ENCODE peak calls at places on chromosomes 3 and 15, in nine cellular contexts. T is PC-9, J is lower lobe of right lung, S is Peyer's patch, X is left lung, G is BE2C, N is HCT116, C is breast epithelium, L is OCI-LY7. K is an unnamed sample.

GRCh38 chr3:129502641-129503386 is 25.6 kb upstream of the RHO start:
- DNase-seq in T (no peak), J (no peak), S (no peak), X (peak), G (no peak), N (no peak), C (no peak), L (no peak), K (no peak)

GRCh38 chr3:10933958-10934481 is 58.5 kb upstream of the SLC6A1 start:
- DNase-seq in T (no peak), J (peak), S (no peak), X (no peak), G (no peak), N (no peak), C (no peak), L (no peak), K (no peak)

GRCh38 chr3:177190701-177191100 is 6.6 kb downstream of the TBL1XR1 start:
- DNase-seq in T (no peak), J (no peak), S (no peak), X (no peak), G (no peak), N (no peak), C (no peak), L (no peak), K (no peak)

GRCh38 chr3:188680189-188680588 is 491.6 kb upstream of the TPRG1 start:
- DNase-seq in T (no peak), J (no peak), S (no peak), X (no peak), G (no peak), N (no peak), C (no peak), L (no peak), K (no peak)

GRCh38 chr3:172127141-172127540 is 87.8 kb downstream of the FNDC3B start:
- DNase-seq in T (no peak), J (no peak), S (no peak), X (no peak), G (no peak), N (no peak), C (no peak), L (no peak), K (no peak)

GRCh38 chr3:140316895-140317400 is 360.9 kb upstream of the TRIM42 start:
- DNase-seq in T (no peak), J (no peak), S (no peak), X (no peak), G (no peak), N (no peak), C (no peak), L (no peak), K (no peak)

GRCh38 chr3:30124435-30125390 is 481.7 kb upstream of the TGFBR2 start:
- DNase-seq in T (peak), J (peak), S (no peak), X (no peak), G (peak), N (no peak), C (no peak), L (no peak), K (peak)

GRCh38 chr3:14857506-14857905 is 38.7 kb downstream of the FGD5 start:
- DNase-seq in T (no peak), J (no peak), S (no peak), X (no peak), G (no peak), N (no peak), C (no peak), L (no peak), K (no peak)

GRCh38 chr3:108312656-108313055 is 16.3 kb downstream of the HHLA2 start:
- DNase-seq in T (no peak), J (no peak), S (no peak), X (no peak), G (no peak), N (no peak), C (no peak), L (no peak), K (no peak)

GRCh38 chr3:38039101-38039898 is at the start of gene DLEC1:
- DNase-seq in T (peak), J (peak), S (peak), X (peak), G (peak), N (no peak), C (peak), L (peak), K (peak)

GRCh38 chr15:48905870-48906269 is 27.9 kb downstream of the EID1 start:
- DNase-seq in T (no peak), J (no peak), S (no peak), X (no peak), G (no peak), N (no peak), C (no peak), L (no peak), K (no peak)

GRCh38 chr15:27097506-27097905 is 126.5 kb downstream of the GABRG3 start:
- DNase-seq in T (no peak), J (no peak), S (no peak), X (no peak), G (no peak), N (no peak), C (no peak), L (no peak), K (no peak)

GRCh38 chr3:157447026-157447694 is 10.5 kb downstream of the PTX3 start:
- DNase-seq in T (no peak), J (no peak), S (no peak), X (no peak), G (no peak), N (peak), C (no peak), L (peak), K (no peak)

GRCh38 chr15:83999396-84000120 is 236.0 kb upstream of the GOLGA6L4 start:
- DNase-seq in T (no peak), J (no peak), S (no peak), X (no peak), G (no peak), N (no peak), C (no peak), L (no peak), K (no peak)

GRCh38 chr3:109071349-109072142 is 46.4 kb downstream of the MORC1 start:
- DNase-seq in T (no peak), J (no peak), S (no peak), X (no peak), G (no peak), N (peak), C (no peak), L (no peak), K (no peak)

GRCh38 chr3:29373016-29373690 is 92.3 kb downstream of the RBMS3 start:
- DNase-seq in T (no peak), J (no peak), S (no peak), X (no peak), G (no peak), N (no peak), C (no peak), L (no peak), K (no peak)

GRCh38 chr15:48355377-48355776 is 24.1 kb downstream of the DUT start:
- DNase-seq in T (no peak), J (no peak), S (no peak), X (no peak), G (no peak), N (no peak), C (no peak), L (no peak), K (no peak)

GRCh38 chr3:42247576-42248027 is 18.4 kb downstream of the CCK start:
- DNase-seq in T (peak), J (no peak), S (peak), X (no peak), G (peak), N (peak), C (no peak), L (peak), K (peak)

GRCh38 chr3:189941679-189942078 is 179.0 kb downstream of the P3H2 start:
- DNase-seq in T (no peak), J (no peak), S (no peak), X (no peak), G (no peak), N (no peak), C (no peak), L (no peak), K (no peak)

GRCh38 chr3:184177331-184177731 is 2.7 kb downstream of the AP2M1 start:
- DNase-seq in T (no peak), J (no peak), S (no peak), X (no peak), G (no peak), N (no peak), C (no peak), L (no peak), K (no peak)

GRCh38 chr15:70149667-70150404 is 52.1 kb upstream of the TLE3 start:
- DNase-seq in T (peak), J (no peak), S (no peak), X (no peak), G (no peak), N (no peak), C (no peak), L (peak), K (no peak)

GRCh38 chr3:52246728-52247454 is 1.3 kb downstream of the PPM1M start:
- DNase-seq in T (no peak), J (peak), S (no peak), X (peak), G (no peak), N (no peak), C (no peak), L (no peak), K (peak)

GRCh38 chr3:52244061-52244628 is 1.4 kb upstream of the PPM1M start:
- DNase-seq in T (peak), J (peak), S (peak), X (peak), G (peak), N (no peak), C (no peak), L (no peak), K (peak)

GRCh38 chr3:52247455-52248164 is 2.1 kb downstream of the PPM1M start:
- DNase-seq in T (no peak), J (no peak), S (no peak), X (no peak), G (no peak), N (no peak), C (no peak), L (no peak), K (no peak)

GRCh38 chr3:52246264-52246620 is 683 bp downstream of the PPM1M start:
- DNase-seq in T (no peak), J (no peak), S (no peak), X (no peak), G (no peak), N (no peak), C (no peak), L (no peak), K (no peak)

DNA sequence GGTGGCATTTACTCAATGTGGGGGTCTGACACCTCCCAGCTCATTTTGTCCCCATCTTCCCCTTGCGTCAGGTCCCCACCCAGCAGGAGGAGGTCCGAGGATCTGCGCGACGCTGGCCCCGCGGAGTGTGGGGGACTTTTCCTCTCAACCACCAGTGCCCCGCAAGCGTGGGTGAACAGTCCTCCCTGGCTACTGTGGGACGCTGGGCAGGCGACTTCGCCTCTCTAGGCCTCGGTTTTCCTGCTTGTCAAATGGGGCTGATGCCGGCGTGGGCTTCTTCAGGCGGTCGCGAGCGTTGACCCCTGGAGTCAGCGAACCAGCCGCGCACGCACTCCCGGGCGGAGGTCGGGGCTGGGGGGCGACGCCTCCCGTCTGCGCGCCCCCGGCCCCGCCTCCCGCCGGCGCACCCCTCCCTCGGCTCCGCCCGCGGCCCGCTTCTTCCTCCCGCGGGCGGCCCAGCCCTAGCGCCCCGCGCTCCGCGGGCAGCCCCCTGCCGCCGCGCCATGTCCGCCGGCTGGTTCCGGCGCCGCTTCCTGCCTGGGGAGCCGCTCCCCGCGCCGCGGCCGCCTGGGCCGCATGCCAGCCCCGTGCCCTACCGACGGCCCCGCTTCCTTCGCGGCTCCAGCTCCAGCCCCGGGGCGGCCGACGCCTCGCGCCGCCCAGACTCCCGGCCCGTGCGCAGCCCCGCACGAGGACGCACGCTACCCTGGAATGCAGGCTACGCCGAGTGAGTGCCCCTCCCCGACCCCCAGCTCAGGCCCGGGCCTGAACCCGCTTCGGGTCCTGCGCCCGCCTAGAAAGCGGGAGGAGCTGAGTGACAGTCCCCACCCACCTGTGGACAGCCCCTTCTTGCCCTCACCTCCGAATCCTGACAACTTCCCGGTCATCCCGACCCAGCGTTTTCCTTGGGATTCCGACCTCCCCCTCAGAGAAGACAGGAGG is at the start of gene PPM1M:
- DNase-seq in T (peak), J (peak), S (peak), X (peak), G (peak), N (no peak), C (no peak), L (no peak), K (no peak)
- H3K4me3 ChIP-seq in T (peak), J (peak), S (peak), X (peak), G (peak), N (peak), C (peak), L (no peak), K (no peak)

GRCh38 chr3:151318946-151319345 is 2.3 kb upstream of the GPR87 start:
- DNase-seq in T (no peak), J (no peak), S (no peak), X (no peak), G (no peak), N (no peak), C (no peak), L (no peak), K (no peak)
- H3K4me3 ChIP-seq in T (no peak), J (no peak), S (no peak), X (no peak), G (no peak), N (no peak), C (no peak), L (no peak), K (no peak)

GRCh38 chr3:116446037-116446436 is 750 bp upstream of the LSAMP start:
- DNase-seq in T (no peak), J (no peak), S (no peak), X (no peak), G (no peak), N (no peak), C (no peak), L (no peak), K (no peak)
- H3K4me3 ChIP-seq in T (no peak), J (no peak), S (no peak), X (no peak), G (no peak), N (no peak), C (no peak), L (no peak), K (no peak)

GRCh38 chr3:59264366-59264765 is 214.5 kb upstream of the CFAP20DC start:
- DNase-seq in T (no peak), J (no peak), S (no peak), X (no peak), G (no peak), N (no peak), C (no peak), L (no peak), K (no peak)

GRCh38 chr3:59265566-59265965 is 215.7 kb upstream of the CFAP20DC start:
- DNase-seq in T (no peak), J (no peak), S (no peak), X (no peak), G (peak), N (no peak), C (no peak), L (no peak), K (no peak)

GRCh38 chr3:59261009-59261408 is 211.2 kb upstream of the CFAP20DC start:
- DNase-seq in T (no peak), J (no peak), S (no peak), X (no peak), G (no peak), N (no peak), C (no peak), L (no peak), K (no peak)

GRCh38 chr3:59263152-59263551 is 213.3 kb upstream of the CFAP20DC start:
- DNase-seq in T (no peak), J (no peak), S (no peak), X (no peak), G (no peak), N (no peak), C (no peak), L (no peak), K (no peak)

GRCh38 chr3:59262076-59262498 is 212.3 kb upstream of the CFAP20DC start:
- DNase-seq in T (no peak), J (no peak), S (no peak), X (no peak), G (no peak), N (no peak), C (no peak), L (peak), K (no peak)
- H3K4me3 ChIP-seq in T (no peak), J (no peak), S (no peak), X (no peak), G (no peak), N (no peak), C (no peak), L (no peak), K (no peak)

GRCh38 chr15:38611228-38611627 is 46.6 kb upstream of the RASGRP1 start:
- DNase-seq in T (no peak), J (no peak), S (no peak), X (no peak), G (no peak), N (no peak), C (no peak), L (no peak), K (no peak)
- H3K4me3 ChIP-seq in T (no peak), J (no peak), S (no peak), X (no peak), G (no peak), N (no peak), C (no peak), L (no peak), K (no peak)

GRCh38 chr3:113275876-113276580 is 64.7 kb downstream of the BOC start:
- DNase-seq in T (peak), J (no peak), S (peak), X (no peak), G (no peak), N (no peak), C (no peak), L (peak), K (peak)
- H3K4me3 ChIP-seq in T (no peak), J (peak), S (no peak), X (no peak), G (no peak), N (no peak), C (peak), L (peak), K (peak)

DNA sequence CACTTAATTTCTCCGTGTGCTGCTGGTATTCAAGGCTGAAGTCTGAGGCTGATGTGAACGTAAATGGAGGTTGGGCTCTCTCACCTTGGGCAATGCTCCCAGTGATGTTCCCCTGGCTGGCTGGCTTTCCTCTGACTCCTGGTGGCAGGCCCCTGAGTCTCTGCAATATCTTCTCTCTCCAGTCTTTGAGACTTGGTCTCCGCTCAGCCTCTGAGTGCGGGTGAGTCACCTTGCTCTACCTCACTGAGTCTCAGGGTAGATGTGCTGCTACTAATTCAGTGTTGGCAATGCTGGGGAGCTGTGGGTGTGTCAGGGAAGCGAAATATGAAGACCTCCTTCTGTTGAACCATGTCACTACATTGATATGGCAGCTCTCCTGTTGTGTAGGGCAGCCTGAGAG is 31.3 kb upstream of the TRIM59 start:
- DNase-seq in T (no peak), J (no peak), S (no peak), X (no peak), G (no peak), N (no peak), C (no peak), L (no peak), K (peak)
- H3K4me3 ChIP-seq in T (no peak), J (no peak), S (no peak), X (no peak), G (no peak), N (no peak), C (no peak), L (no peak), K (no peak)

DNA sequence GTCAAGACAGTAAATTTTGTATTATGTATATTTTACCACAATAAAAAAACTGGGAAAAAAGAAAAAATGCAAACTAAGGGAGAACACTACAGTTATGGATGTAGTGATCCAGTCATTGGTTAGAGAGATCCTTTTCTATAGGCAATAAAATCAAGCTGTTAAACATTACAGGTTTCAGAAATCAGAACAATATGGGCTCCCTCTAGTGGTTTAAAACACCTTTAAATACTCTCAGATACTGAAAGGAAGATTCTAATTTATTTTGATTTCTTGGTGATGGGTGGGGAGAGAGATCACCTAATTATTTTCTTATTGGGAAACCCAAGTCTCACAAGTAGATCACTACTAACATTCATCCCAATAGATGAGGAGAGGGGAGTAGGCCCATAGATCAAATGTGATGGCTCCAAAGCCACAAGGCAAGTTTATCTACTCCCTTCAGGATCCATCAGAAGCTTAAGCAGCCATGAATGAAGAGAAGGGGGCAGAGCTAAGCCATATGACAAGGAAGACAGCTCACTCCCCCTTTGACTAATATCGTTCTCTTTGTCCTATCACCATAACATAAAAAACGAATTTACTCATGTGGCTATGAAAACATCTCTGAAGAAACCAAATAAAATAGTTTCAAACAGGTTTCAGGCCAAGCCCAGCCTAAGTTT is 118.6 kb downstream of the ANO10 start:
- DNase-seq in T (no peak), J (no peak), S (no peak), X (no peak), G (no peak), N (peak), C (no peak), L (peak), K (no peak)
- H3K4me3 ChIP-seq in T (no peak), J (no peak), S (no peak), X (no peak), G (no peak), N (no peak), C (no peak), L (no peak), K (no peak)

GRCh38 chr3:56776551-56776950 is 25.2 kb downstream of the ARHGEF3 start:
- DNase-seq in T (no peak), J (no peak), S (no peak), X (no peak), G (no peak), N (no peak), C (no peak), L (no peak), K (no peak)

GRCh38 chr3:56778904-56779303 is 22.8 kb downstream of the ARHGEF3 start:
- DNase-seq in T (no peak), J (no peak), S (no peak), X (no peak), G (no peak), N (no peak), C (no peak), L (no peak), K (no peak)

GRCh38 chr3:56773588-56774330 is 28.0 kb downstream of the ARHGEF3 start:
- DNase-seq in T (no peak), J (no peak), S (no peak), X (no peak), G (no peak), N (no peak), C (no peak), L (no peak), K (no peak)

GRCh38 chr3:56775356-56775914 is 26.3 kb downstream of the ARHGEF3 start:
- DNase-seq in T (no peak), J (no peak), S (no peak), X (no peak), G (no peak), N (no peak), C (no peak), L (no peak), K (no peak)

DNA sequence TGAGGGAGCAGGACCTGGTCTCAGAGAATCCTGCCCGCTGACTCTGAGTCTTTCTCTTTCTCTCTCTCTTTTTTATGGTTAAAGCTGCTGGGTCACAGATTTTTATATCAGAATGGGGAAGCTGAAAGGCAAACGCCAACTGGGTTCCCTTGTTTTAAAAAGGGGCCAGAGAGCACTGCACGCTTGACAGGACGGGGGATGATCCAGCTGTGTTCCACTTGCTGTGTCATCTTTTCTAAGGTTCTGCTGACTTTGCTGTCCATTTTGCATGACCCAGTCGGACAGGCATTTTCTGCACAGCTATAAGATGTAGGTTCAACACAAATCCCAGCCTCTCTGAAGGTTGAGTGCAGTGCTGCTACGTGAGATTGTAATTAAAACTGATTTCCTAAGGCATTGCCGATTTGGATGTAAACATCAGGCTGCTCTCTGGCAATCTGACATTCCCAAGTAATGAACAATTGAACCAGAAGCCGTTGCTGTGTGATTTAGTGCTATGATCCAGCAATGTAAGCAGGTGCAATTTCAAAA is 25.8 kb downstream of the ARHGEF3 start:
- DNase-seq in T (no peak), J (no peak), S (no peak), X (no peak), G (no peak), N (no peak), C (no peak), L (no peak), K (no peak)
- H3K4me3 ChIP-seq in T (no peak), J (no peak), S (no peak), X (no peak), G (no peak), N (no peak), C (no peak), L (no peak), K (no peak)